ENCODE peak calls at places on chromosomes 12 and 14, in five cellular contexts. G is HepG2, S is K562, C is IMR-90, L is SK-N-SH. D is an unnamed sample.

GRCh38 chr14:70086685-70087379 is 101.9 kb downstream of the SLC8A3 start:
- DNase-seq in C (peak; percentile 54), S (peak; percentile 19), G (peak; percentile 14), L (peak; percentile 22), D (peak; percentile 65)

GRCh38 chr12:124428792-124429281 is 133.9 kb downstream of the RFLNA start:
- DNase-seq in L (peak; percentile 81), S (no peak), G (no peak), C (peak; percentile 65), D (no peak)

GRCh38 chr14:101958418-101959185 is 5.8 kb upstream of the DYNC1H1 start:
- DNase-seq in L (no peak), C (no peak), S (no peak), G (no peak), D (no peak)

GRCh38 chr12:130673036-130673705 is 42.9 kb downstream of the RIMBP2 start:
- DNase-seq in G (no peak), S (no peak), L (no peak), C (no peak), D (no peak)

GRCh38 chr14:60509438-60510253 is 700 bp downstream of the SIX6 start:
- DNase-seq in C (no peak), G (no peak), L (peak; percentile 67), S (no peak), D (no peak)

GRCh38 chr12:52526511-52526951 is 6.3 kb upstream of the KRT5 start:
- DNase-seq in L (no peak), C (no peak), S (no peak), G (no peak), D (no peak)

GRCh38 chr14:24070285-24071143 is 848 bp upstream of the CPNE6 start:
- DNase-seq in C (no peak), G (no peak), S (no peak), L (no peak), D (no peak)

GRCh38 chr14:53668861-53669260 is 287.8 kb downstream of the BMP4 start:
- DNase-seq in C (peak; percentile 10), S (no peak), L (no peak), G (no peak), D (no peak)

GRCh38 chr12:75783093-75783877 is 248.3 kb downstream of the PHLDA1 start:
- DNase-seq in S (no peak), C (peak; percentile 21), L (no peak), G (no peak), D (no peak)

GRCh38 chr12:14723763-14724162 is 27.4 kb upstream of the GUCY2C start:
- DNase-seq in L (peak; percentile 47), G (peak; percentile 54), C (peak; percentile 58), S (peak; percentile 5), D (peak; percentile 12)

GRCh38 chr14:52397844-52398243 is 83.7 kb downstream of the PTGER2 start:
- DNase-seq in G (no peak), S (no peak), C (peak; percentile 49), L (no peak), D (no peak)

GRCh38 chr14:54776361-54777001 is 126.1 kb downstream of the GCH1 start:
- DNase-seq in C (peak; percentile 79), G (no peak), S (no peak), L (peak; percentile 33), D (no peak)

GRCh38 chr12:30044206-30044605 is 260.5 kb upstream of the TMTC1 start:
- DNase-seq in C (no peak), S (no peak), L (no peak), G (no peak), D (no peak)

GRCh38 chr12:130263025-130263424 is 74.7 kb upstream of the PIWIL1 start:
- DNase-seq in L (no peak), G (no peak), S (no peak), C (no peak), D (no peak)

GRCh38 chr14:73602994-73603393 is 9.3 kb upstream of the ACOT6 start:
- DNase-seq in C (no peak), G (no peak), L (no peak), S (no peak), D (no peak)

GRCh38 chr12:68403711-68404110 is 71.5 kb upstream of the MDM1 start:
- DNase-seq in G (no peak), S (no peak), C (no peak), L (no peak), D (no peak)

GRCh38 chr12:105502426-105502930 is 172.0 kb downstream of the C12orf75 start:
- DNase-seq in S (no peak), G (no peak), L (no peak), C (no peak), D (no peak)

GRCh38 chr14:35532783-35533356 is 1.1 kb upstream of the INSM2 start:
- DNase-seq in S (no peak), C (no peak), G (no peak), L (no peak), D (no peak)

GRCh38 chr12:2054091-2055018 is 1.6 kb downstream of the CACNA1C start:
- DNase-seq in C (no peak), S (no peak), G (no peak), L (peak; percentile 58), D (no peak)

GRCh38 chr14:32300146-32300545 is 29.0 kb upstream of the AKAP6 start:
- DNase-seq in G (no peak), C (no peak), L (no peak), S (no peak), D (no peak)

GRCh38 chr12:85575115-85576096 is 260.8 kb downstream of the RASSF9 start:
- DNase-seq in S (peak; percentile 5), L (peak; percentile 46), C (peak; percentile 64), G (peak; percentile 63), D (peak; percentile 75)

GRCh38 chr12:75389061-75389460 is 1.8 kb upstream of the GLIPR1L2 start:
- DNase-seq in C (peak; percentile 40), L (peak; percentile 21), G (no peak), S (no peak), D (peak; percentile 16)

GRCh38 chr12:110585231-110585799 is 2.2 kb upstream of the PPTC7 start:
- DNase-seq in C (peak; percentile 32), S (no peak), L (no peak), G (no peak), D (no peak)

GRCh38 chr12:102562836-102563425 is 82.6 kb upstream of the IGF1 start:
- DNase-seq in L (no peak), C (no peak), G (no peak), S (no peak), D (no peak)

GRCh38 chr14:102362084-102362483 is 606 bp downstream of the CINP start:
- DNase-seq in C (peak; percentile 57), L (peak; percentile 30), S (peak; percentile 9), G (no peak), D (peak; percentile 22)

GRCh38 chr14:32010561-32011188 is 66.4 kb upstream of the ARHGAP5 start:
- DNase-seq in G (peak; percentile 92), C (peak; percentile 67), L (peak; percentile 17), S (peak; percentile 37), D (peak; percentile 81)

GRCh38 chr12:69661386-69661785 is 37.7 kb downstream of the BEST3 start:
- DNase-seq in C (no peak), L (no peak), S (no peak), G (no peak), D (no peak)

GRCh38 chr14:61152851-61153364 is 128.2 kb downstream of the TMEM30B start:
- DNase-seq in L (no peak), C (peak; percentile 72), G (peak; percentile 23), S (no peak), D (no peak)

GRCh38 chr12:5582541-5582940 is 150.6 kb downstream of the NTF3 start:
- DNase-seq in C (no peak), S (no peak), G (no peak), L (no peak), D (no peak)

GRCh38 chr14:35347323-35348043 is 55.3 kb downstream of the PSMA6 start:
- DNase-seq in C (no peak), S (no peak), G (peak; percentile 99), L (peak; percentile 11), D (no peak)

GRCh38 chr12:95951515-95951914 is 8.4 kb downstream of the AMDHD1 start:
- DNase-seq in G (no peak), L (no peak), C (no peak), S (no peak), D (no peak)
- TF ChIP-seq RFX5 in G (no peak), L (no peak), C (no peak), S (no peak), D (no peak)

GRCh38 chr12:116922194-116922897 is 11.6 kb downstream of the FBXW8 start:
- DNase-seq in L (no peak), G (no peak), C (peak; percentile 19), S (no peak), D (no peak)
- TF ChIP-seq RFX5 in L (no peak), G (no peak), C (no peak), S (no peak), D (no peak)

GRCh38 chr14:97802430-97802829 is 1005.2 kb downstream of the VRK1 start:
- DNase-seq in C (no peak), S (no peak), L (no peak), G (no peak), D (no peak)

GRCh38 chr14:97796511-97796910 is 999.3 kb downstream of the VRK1 start:
- DNase-seq in L (no peak), C (no peak), S (no peak), G (no peak), D (no peak)

GRCh38 chr14:97802974-97803373 is 1005.8 kb downstream of the VRK1 start:
- DNase-seq in G (no peak), S (no peak), C (no peak), L (no peak), D (no peak)

GRCh38 chr14:97798204-97798603 is 1001.0 kb downstream of the VRK1 start:
- DNase-seq in L (no peak), S (no peak), C (no peak), G (no peak), D (no peak)
- TF ChIP-seq RFX5 in L (no peak), S (no peak), C (no peak), G (no peak), D (no peak)

GRCh38 chr12:13066459-13066858 is 22.3 kb downstream of the FAM234B start:
- DNase-seq in L (no peak), G (no peak), C (no peak), S (no peak), D (no peak)
- TF ChIP-seq RFX5 in L (no peak), G (no peak), C (no peak), S (no peak), D (no peak)

GRCh38 chr14:22656226-22656625 is 12.1 kb upstream of the OR6J1 start:
- DNase-seq in L (no peak), S (no peak), G (no peak), C (no peak), D (no peak)

GRCh38 chr14:22660654-22661053 is 16.5 kb upstream of the OR6J1 start:
- DNase-seq in C (no peak), S (no peak), L (no peak), G (no peak), D (no peak)

GRCh38 chr14:22656945-22657711 is 13.0 kb upstream of the OR6J1 start:
- DNase-seq in C (peak; percentile 35), L (no peak), G (no peak), S (no peak), D (no peak)

GRCh38 chr14:22658951-22659350 is 14.8 kb upstream of the OR6J1 start:
- DNase-seq in S (no peak), C (no peak), G (no peak), L (no peak), D (no peak)

GRCh38 chr14:22657861-22658260 is 13.7 kb upstream of the OR6J1 start:
- DNase-seq in G (peak; percentile 59), C (peak; percentile 49), L (no peak), S (peak; percentile 27), D (no peak)
- TF ChIP-seq RFX5 in G (no peak), C (no peak), L (no peak), S (no peak), D (no peak)

GRCh38 chr12:65106948-65107347 is 14.2 kb downstream of the WIF1 start:
- DNase-seq in C (peak; percentile 3), G (no peak), S (no peak), L (no peak), D (peak; percentile 12)
- TF ChIP-seq RFX5 in C (no peak), G (no peak), S (no peak), L (no peak), D (no peak)

D was measured in A549.